ENCODE peak calls at places on chromosomes 12 and 14, in nine cellular contexts. P is GM12891; U is EH; B is NCI-H1092 treated with DMSO at 0.1 percent for 48 hours; D is stimulated activated effector memory CD8-positive, alpha-beta T cell treated with anti-CD3 and anti-CD28 coated beads, Interleukin-12 subunit alpha, Interleukin-12 subunit beta, amount 100 ng/mL, for 72 hours; S is lung; M is Right ventricle myocardium superior; N is memory B cell; F is activated effector memory CD4-positive, alpha-beta T cell treated with Interleukin-2 at 50 U/mL for 16 hours. G is an unnamed sample.

GRCh38 chr12:126706300-126706699 is 1560.7 kb upstream of the TMEM132C start:
- DNase-seq in P (no peak), U (peak), B (peak), D (no peak), S (no peak), M (no peak), N (no peak), F (no peak), G (no peak)

GRCh38 chr14:22692194-22692593 is 48.0 kb upstream of the OR6J1 start:
- DNase-seq in P (no peak), U (peak), B (no peak), D (no peak), S (no peak), M (no peak), N (no peak), F (no peak), G (no peak)

GRCh38 chr14:64442300-64442988 is 22.9 kb upstream of the AKAP5 start:
- DNase-seq in P (no peak), U (no peak), B (no peak), D (no peak), S (peak), M (peak), N (no peak), F (no peak), G (no peak)

GRCh38 chr14:36996133-36996856 is 176.1 kb downstream of the SLC25A21 start:
- DNase-seq in P (no peak), U (peak), B (no peak), D (no peak), S (no peak), M (no peak), N (no peak), F (no peak), G (no peak)

GRCh38 chr14:96245710-96246534 is 10.1 kb upstream of the BDKRB1 start:
- DNase-seq in P (no peak), U (peak), B (no peak), D (no peak), S (no peak), M (no peak), N (no peak), F (no peak), G (no peak)

GRCh38 chr14:98890556-98891340 is 381.2 kb downstream of the BCL11B start:
- DNase-seq in P (no peak), U (no peak), B (no peak), D (no peak), S (no peak), M (no peak), N (no peak), F (no peak), G (no peak)

GRCh38 chr14:53515264-53515663 is 362.1 kb upstream of the DDHD1 start:
- DNase-seq in P (no peak), U (peak), B (no peak), D (no peak), S (no peak), M (no peak), N (no peak), F (no peak), G (no peak)

GRCh38 chr14:69612759-69613145 is 1.4 kb downstream of the SUSD6 start:
- DNase-seq in P (no peak), U (no peak), B (peak), D (no peak), S (no peak), M (no peak), N (no peak), F (no peak), G (no peak)

GRCh38 chr14:99359906-99360305 is 87.9 kb upstream of the BCL11B start:
- DNase-seq in P (no peak), U (no peak), B (no peak), D (no peak), S (no peak), M (no peak), N (no peak), F (no peak), G (no peak)

GRCh38 chr12:27861428-27862167 is 81.6 kb upstream of the MANSC4 start:
- DNase-seq in P (no peak), U (no peak), B (no peak), D (no peak), S (peak), M (peak), N (no peak), F (no peak), G (peak)

GRCh38 chr12:76810690-76811434 is 46.9 kb downstream of the ZDHHC17 start:
- DNase-seq in P (no peak), U (no peak), B (no peak), D (no peak), S (no peak), M (no peak), N (no peak), F (no peak), G (no peak)

GRCh38 chr14:64496764-64497163 is 6.9 kb downstream of the ZBTB25 start:
- DNase-seq in P (no peak), U (no peak), B (no peak), D (no peak), S (no peak), M (no peak), N (no peak), F (no peak), G (no peak)

GRCh38 chr12:124668602-124669001 is 101.2 kb upstream of the NCOR2 start:
- DNase-seq in P (no peak), U (peak), B (no peak), D (no peak), S (peak), M (no peak), N (no peak), F (no peak), G (peak)

GRCh38 chr14:33307691-33308369 is 369.2 kb downstream of the NPAS3 start:
- DNase-seq in P (no peak), U (peak), B (peak), D (no peak), S (no peak), M (no peak), N (no peak), F (no peak), G (peak)

GRCh38 chr14:63547798-63548335 is 4.7 kb upstream of the PPP2R5E start:
- DNase-seq in P (no peak), U (no peak), B (no peak), D (no peak), S (no peak), M (no peak), N (no peak), F (no peak), G (no peak)

GRCh38 chr14:64501326-64502171 is 2.1 kb downstream of the ZBTB25 start:
- DNase-seq in P (no peak), U (peak), B (no peak), D (no peak), S (peak), M (peak), N (no peak), F (no peak), G (peak)

GRCh38 chr12:77236066-77236465 is 170.7 kb upstream of the E2F7 start:
- DNase-seq in P (no peak), U (no peak), B (no peak), D (no peak), S (no peak), M (no peak), N (no peak), F (no peak), G (no peak)

GRCh38 chr14:35932659-35933159 is 106.6 kb downstream of the BRMS1L start:
- DNase-seq in P (no peak), U (no peak), B (no peak), D (no peak), S (no peak), M (no peak), N (no peak), F (no peak), G (no peak)

GRCh38 chr14:100271247-100271939 is 32.4 kb downstream of the YY1 start:
- DNase-seq in P (no peak), U (peak), B (no peak), D (no peak), S (peak), M (no peak), N (peak), F (no peak), G (no peak)

GRCh38 chr12:60830381-60830780 is 1234.6 kb downstream of the SLC16A7 start:
- DNase-seq in P (no peak), U (no peak), B (no peak), D (no peak), S (no peak), M (no peak), N (no peak), F (no peak), G (no peak)

GRCh38 chr14:68968051-68968450 is 11.1 kb downstream of the ACTN1 start:
- DNase-seq in P (no peak), U (no peak), B (no peak), D (no peak), S (no peak), M (no peak), N (no peak), F (peak), G (peak)

GRCh38 chr12:107091989-107092641 is 1.2 kb downstream of the CRY1 start:
- DNase-seq in P (no peak), U (peak), B (peak), D (no peak), S (peak), M (no peak), N (peak), F (no peak), G (no peak)

GRCh38 chr12:26102954-26103353 is 21.9 kb downstream of the BHLHE41 start:
- DNase-seq in P (no peak), U (no peak), B (no peak), D (no peak), S (no peak), M (no peak), N (no peak), F (no peak), G (no peak)

GRCh38 chr14:66568220-66568619 is 60.3 kb downstream of the GPHN start:
- DNase-seq in P (no peak), U (no peak), B (no peak), D (no peak), S (no peak), M (no peak), N (no peak), F (no peak), G (no peak)

GRCh38 chr14:96592591-96593388 is 90.6 kb downstream of the PAPOLA start:
- DNase-seq in P (peak), U (peak), B (no peak), D (peak), S (no peak), M (peak), N (peak), F (peak), G (peak)

GRCh38 chr12:85424581-85425348 is 144.7 kb downstream of the ALX1 start:
- DNase-seq in P (no peak), U (peak), B (no peak), D (no peak), S (no peak), M (no peak), N (no peak), F (no peak), G (no peak)